ENCODE peak calls at places on chromosomes 6 and 20, in six cellular contexts. F, U, S, J, N and I are unnamed samples.

GRCh38 chr6:43799671-43800623 is 29.9 kb downstream of the VEGFA start:
- DNase-seq in S (peak), U (no peak), J (no peak), F (no peak), N (no peak), I (no peak)

GRCh38 chr20:1660263-1660662 is 2.7 kb upstream of the SIRPG start:
- DNase-seq in J (no peak), N (no peak), U (no peak), F (no peak), S (no peak), I (no peak)

GRCh38 chr20:25247666-25248500 is at the start of gene PYGB:
- DNase-seq in U (peak), J (peak), N (peak), S (peak), F (peak), I (peak)

GRCh38 chr20:35903843-35904242 is 50.5 kb downstream of the SCAND1 start:
- DNase-seq in U (peak), S (no peak), N (no peak), J (no peak), F (no peak), I (no peak)

GRCh38 chr6:150006961-150007464 is 18.3 kb downstream of the RAET1L start:
- DNase-seq in J (no peak), U (no peak), N (no peak), F (no peak), S (no peak), I (no peak)

GRCh38 chr6:103783344-103783743 is 1076.4 kb downstream of the HACE1 start:
- DNase-seq in J (no peak), U (peak), F (no peak), S (no peak), N (no peak), I (no peak)

GRCh38 chr6:52373294-52373693 is 11.3 kb downstream of the PAQR8 start:
- DNase-seq in F (no peak), N (no peak), U (no peak), S (no peak), J (no peak), I (no peak)

GRCh38 chr20:14712302-14712739 is 374.9 kb upstream of the FLRT3 start:
- DNase-seq in U (peak), J (no peak), S (no peak), F (no peak), N (no peak), I (no peak)

GRCh38 chr6:109449789-109450673 is 5.5 kb downstream of the MICAL1 start:
- DNase-seq in U (no peak), J (no peak), F (no peak), N (no peak), S (no peak), I (no peak)

GRCh38 chr6:42935322-42935721 is 6.0 kb downstream of the CNPY3 start:
- DNase-seq in J (no peak), N (no peak), S (peak), F (no peak), U (no peak), I (no peak)

GRCh38 chr6:14476793-14477531 is 359.4 kb downstream of the CD83 start:
- DNase-seq in N (no peak), J (no peak), S (no peak), F (no peak), U (no peak), I (peak)

GRCh38 chr6:135044639-135045038 is 10.0 kb downstream of the HBS1L start:
- DNase-seq in S (no peak), J (no peak), U (no peak), F (no peak), N (no peak), I (no peak)

GRCh38 chr6:119339941-119340456 is 9.6 kb downstream of the MAN1A1 start:
- DNase-seq in F (no peak), U (no peak), N (no peak), J (no peak), S (no peak), I (no peak)

GRCh38 chr6:160882741-160883340 is 108.7 kb upstream of the MAP3K4 start:
- DNase-seq in F (no peak), J (no peak), S (no peak), U (no peak), N (no peak), I (no peak)